ENCODE peak calls at places on chromosomes 1 and 21, in ten cellular contexts. W is ELR, I is Ammon's horn, M is NCI-H1092, A is left colon, B is HFFc6, E is left ventricle myocardium superior, J is mesenchymal stem cell, O is NCI-H1105, Q is T-helper 9 cell. R is an unnamed sample.
A peak's percentile ranks its signal among the peaks of the same experiment; 100 is the strongest.

GRCh38 chr1:67367370-67368345 is 60.0 kb downstream of the IL12RB2 start:
- DNase-seq in W (peak; percentile 18), I (no peak), M (peak; percentile 18), A (no peak), B (no peak), E (peak; percentile 49), J (peak; percentile 17), O (peak; percentile 69), Q (no peak), R (no peak)

GRCh38 chr1:205267306-205267902 is 39.7 kb downstream of the TMCC2 start:
- DNase-seq in W (no peak), I (no peak), M (no peak), A (no peak), B (no peak), E (no peak), J (no peak), O (no peak), Q (no peak), R (no peak)

GRCh38 chr1:155005076-155005971 is 2.7 kb downstream of the ZBTB7B start:
- DNase-seq in W (no peak), I (peak; percentile 76), M (no peak), A (peak; percentile 90), B (no peak), E (peak; percentile 85), J (no peak), O (no peak), Q (no peak), R (no peak)

GRCh38 chr1:245361056-245361455 is 206.3 kb downstream of the KIF26B start:
- DNase-seq in W (no peak), I (no peak), M (no peak), A (no peak), B (no peak), E (no peak), J (no peak), O (no peak), Q (no peak), R (no peak)

GRCh38 chr1:213586609-213586972 is 401.2 kb upstream of the PROX1 start:
- DNase-seq in W (no peak), I (no peak), M (no peak), A (peak; percentile 40), B (no peak), E (no peak), J (no peak), O (no peak), Q (no peak), R (no peak)

GRCh38 chr21:34812510-34813265 is 143.9 kb downstream of the CLIC6 start:
- DNase-seq in W (peak; percentile 91), I (no peak), M (no peak), A (no peak), B (peak; percentile 96), E (no peak), J (peak; percentile 89), O (no peak), Q (no peak), R (no peak)

GRCh38 chr1:79929356-79929755 is 922.8 kb upstream of the ADGRL4 start:
- DNase-seq in W (peak; percentile 76), I (no peak), M (no peak), A (no peak), B (peak; percentile 2), E (no peak), J (no peak), O (no peak), Q (no peak), R (no peak)

GRCh38 chr1:217526636-217527035 is 104.3 kb downstream of the GPATCH2 start:
- DNase-seq in W (no peak), I (no peak), M (no peak), A (no peak), B (no peak), E (no peak), J (no peak), O (no peak), Q (no peak), R (no peak)

GRCh38 chr1:181255270-181255929 is 166.9 kb downstream of the IER5 start:
- DNase-seq in W (peak; percentile 96), I (no peak), M (no peak), A (no peak), B (peak; percentile 96), E (no peak), J (peak; percentile 9), O (no peak), Q (no peak), R (no peak)

GRCh38 chr21:37711294-37711844 is 204.9 kb downstream of the KCNJ6 start:
- DNase-seq in W (no peak), I (no peak), M (peak; percentile 49), A (no peak), B (no peak), E (no peak), J (peak; percentile 66), O (peak; percentile 20), Q (no peak), R (no peak)

GRCh38 chr1:151972533-151973270 is 21.0 kb downstream of the S100A10 start:
- DNase-seq in W (peak; percentile 90), I (peak; percentile 35), M (no peak), A (peak; percentile 79), B (peak; percentile 92), E (no peak), J (peak; percentile 93), O (no peak), Q (no peak), R (no peak)

GRCh38 chr1:6438047-6438525 is 13.5 kb downstream of the ESPN start:
- DNase-seq in W (peak; percentile 64), I (peak; percentile 57), M (peak; percentile 90), A (no peak), B (peak; percentile 24), E (peak; percentile 60), J (peak; percentile 60), O (peak; percentile 70), Q (peak; percentile 63), R (peak; percentile 78)

GRCh38 chr1:85998105-85998504 is 158.5 kb downstream of the COL24A1 start:
- DNase-seq in W (no peak), I (no peak), M (no peak), A (no peak), B (no peak), E (no peak), J (no peak), O (no peak), Q (no peak), R (no peak)

GRCh38 chr1:105023719-105024118 is 1274.0 kb downstream of the AMY1C start:
- DNase-seq in W (no peak), I (no peak), M (no peak), A (no peak), B (no peak), E (no peak), J (no peak), O (no peak), Q (no peak), R (no peak)

GRCh38 chr1:222769968-222770620 is 33.1 kb downstream of the FAM177B start:
- DNase-seq in W (no peak), I (no peak), M (no peak), A (no peak), B (no peak), E (no peak), J (no peak), O (no peak), Q (no peak), R (no peak)

GRCh38 chr1:225347123-225347683 is 80.6 kb downstream of the LBR start:
- DNase-seq in W (peak; percentile 4), I (no peak), M (no peak), A (no peak), B (no peak), E (no peak), J (no peak), O (no peak), Q (no peak), R (no peak)

GRCh38 chr1:193310569-193310968 is 124.2 kb upstream of the B3GALT2 start:
- DNase-seq in W (no peak), I (no peak), M (peak; percentile 96), A (peak; percentile 46), B (no peak), E (no peak), J (no peak), O (peak; percentile 60), Q (no peak), R (no peak)

GRCh38 chr1:63448741-63449140 is 74.3 kb downstream of the ITGB3BP start:
- DNase-seq in W (peak; percentile 28), I (no peak), M (no peak), A (no peak), B (peak; percentile 22), E (no peak), J (no peak), O (no peak), Q (no peak), R (no peak)

R was measured in endothelial cell.